ENCODE peak calls at places on chromosomes 7 and 10, in nine cellular contexts. G is transverse colon, V is spleen, B is H1, I is HCT116, A is upper lobe of left lung, X is sigmoid colon, W is prostate gland, J is suprapubic skin. M is an unnamed sample.

GRCh38 chr7:73725703-73726466 is 6.4 kb upstream of the STX1A start:
- DNase-seq in G (peak), V (peak), B (no peak), I (peak), A (peak), X (peak), W (peak), J (peak), M (peak)

GRCh38 chr10:28219241-28219640 is 83.6 kb downstream of the MPP7 start:
- DNase-seq in G (no peak), V (no peak), B (no peak), I (no peak), A (no peak), X (no peak), W (no peak), J (no peak), M (no peak)

GRCh38 chr7:82745117-82745516 is 301.5 kb upstream of the CACNA2D1 start:
- DNase-seq in G (no peak), V (no peak), B (no peak), I (no peak), A (no peak), X (no peak), W (no peak), J (no peak), M (no peak)

GRCh38 chr7:74275401-74275881 is 13.8 kb upstream of the CLIP2 start:
- DNase-seq in G (no peak), V (no peak), B (no peak), I (no peak), A (no peak), X (no peak), W (no peak), J (no peak), M (no peak)

GRCh38 chr7:1532456-1533254 is 2.2 kb downstream of the MAFK start:
- DNase-seq in G (peak), V (peak), B (no peak), I (peak), A (peak), X (peak), W (peak), J (peak), M (peak)

GRCh38 chr7:140681766-140682165 is 9.0 kb downstream of the ADCK2 start:
- DNase-seq in G (no peak), V (peak), B (no peak), I (no peak), A (no peak), X (no peak), W (no peak), J (no peak), M (peak)

GRCh38 chr10:8670461-8670860 is 616.0 kb downstream of the GATA3 start:
- DNase-seq in G (no peak), V (no peak), B (no peak), I (no peak), A (no peak), X (no peak), W (no peak), J (no peak), M (no peak)

GRCh38 chr10:77350711-77351119 is 286.9 kb downstream of the KCNMA1 start:
- DNase-seq in G (no peak), V (no peak), B (no peak), I (peak), A (no peak), X (peak), W (no peak), J (no peak), M (peak)

GRCh38 chr7:17142831-17143541 is 155.5 kb upstream of the AHR start:
- DNase-seq in G (no peak), V (no peak), B (no peak), I (no peak), A (no peak), X (no peak), W (no peak), J (no peak), M (no peak)

GRCh38 chr7:100974021-100974420 is 4.7 kb downstream of the MUC12 start:
- DNase-seq in G (no peak), V (no peak), B (no peak), I (no peak), A (no peak), X (no peak), W (no peak), J (no peak), M (no peak)

GRCh38 chr7:151157645-151158329 is 9.7 kb downstream of the GBX1 start:
- DNase-seq in G (peak), V (no peak), B (no peak), I (no peak), A (no peak), X (no peak), W (no peak), J (no peak), M (no peak)

GRCh38 chr10:26217396-26218105 is 977 bp downstream of the GAD2 start:
- DNase-seq in G (no peak), V (no peak), B (no peak), I (no peak), A (no peak), X (no peak), W (no peak), J (no peak), M (no peak)

GRCh38 chr10:109966961-109967738 is 40.6 kb upstream of the ADD3 start:
- DNase-seq in G (no peak), V (no peak), B (no peak), I (no peak), A (no peak), X (no peak), W (no peak), J (no peak), M (no peak)

GRCh38 chr7:64795176-64795575 is 948 bp downstream of the ZNF138 start:
- DNase-seq in G (no peak), V (no peak), B (no peak), I (no peak), A (no peak), X (no peak), W (no peak), J (no peak), M (no peak)

GRCh38 chr10:96417432-96417831 is 58.6 kb upstream of the OPALIN start:
- DNase-seq in G (no peak), V (no peak), B (no peak), I (no peak), A (no peak), X (no peak), W (no peak), J (no peak), M (no peak)

GRCh38 chr10:47438857-47439474 is 44.9 kb downstream of the ANXA8 start:
- DNase-seq in G (peak), V (peak), B (peak), I (peak), A (no peak), X (no peak), W (peak), J (peak), M (peak)

GRCh38 chr7:2104107-2104710 is 128.5 kb downstream of the MAD1L1 start:
- DNase-seq in G (peak), V (peak), B (peak), I (peak), A (peak), X (peak), W (peak), J (peak), M (peak)

GRCh38 chr10:126090911-126091728 is 194.8 kb downstream of the FANK1 start:
- DNase-seq in G (no peak), V (no peak), B (no peak), I (no peak), A (no peak), X (no peak), W (no peak), J (no peak), M (no peak)

GRCh38 chr7:34776748-34777358 is 118.8 kb downstream of the NPSR1 start:
- DNase-seq in G (no peak), V (no peak), B (no peak), I (no peak), A (no peak), X (no peak), W (no peak), J (no peak), M (no peak)

GRCh38 chr7:28671526-28671925 is 259.2 kb downstream of the CREB5 start:
- DNase-seq in G (no peak), V (no peak), B (no peak), I (no peak), A (no peak), X (no peak), W (no peak), J (no peak), M (no peak)

GRCh38 chr7:24152907-24153513 is 131.0 kb upstream of the NPY start:
- DNase-seq in G (peak), V (no peak), B (no peak), I (no peak), A (no peak), X (no peak), W (no peak), J (no peak), M (no peak)

GRCh38 chr10:32731527-32731926 is 226.5 kb downstream of the ITGB1 start:
- DNase-seq in G (no peak), V (no peak), B (no peak), I (no peak), A (no peak), X (no peak), W (no peak), J (no peak), M (no peak)

GRCh38 chr7:4882169-4882741 is 1.3 kb downstream of the RADIL start:
- DNase-seq in G (peak), V (no peak), B (no peak), I (no peak), A (peak), X (peak), W (peak), J (peak), M (peak)

GRCh38 chr10:30200019-30200415 is 140.6 kb upstream of the JCAD start:
- DNase-seq in G (no peak), V (no peak), B (no peak), I (no peak), A (no peak), X (no peak), W (no peak), J (no peak), M (no peak)

GRCh38 chr7:34762769-34763168 is 104.8 kb downstream of the NPSR1 start:
- DNase-seq in G (no peak), V (no peak), B (no peak), I (no peak), A (no peak), X (no peak), W (no peak), J (no peak), M (no peak)

GRCh38 chr10:97426776-97427570 is 982 bp downstream of the PGAM1 start:
- DNase-seq in G (no peak), V (no peak), B (no peak), I (no peak), A (no peak), X (no peak), W (no peak), J (no peak), M (no peak)

GRCh38 chr10:15335500-15335899 is 35.6 kb downstream of the FAM171A1 start:
- DNase-seq in G (no peak), V (no peak), B (no peak), I (no peak), A (no peak), X (no peak), W (no peak), J (no peak), M (no peak)

GRCh38 chr10:61110188-61110844 is 166.3 kb upstream of the RHOBTB1 start:
- DNase-seq in G (no peak), V (no peak), B (no peak), I (no peak), A (no peak), X (no peak), W (no peak), J (no peak), M (no peak)

GRCh38 chr7:19009241-19009935 is 108.0 kb downstream of the TWIST1 start:
- DNase-seq in G (no peak), V (no peak), B (no peak), I (no peak), A (no peak), X (no peak), W (no peak), J (no peak), M (no peak)

GRCh38 chr10:113986316-113986715 is 57.4 kb upstream of the ADRB1 start:
- DNase-seq in G (no peak), V (no peak), B (no peak), I (no peak), A (no peak), X (no peak), W (no peak), J (no peak), M (no peak)

GRCh38 chr10:30819306-30820190 is 190.0 kb upstream of the LYZL2 start:
- DNase-seq in G (no peak), V (peak), B (no peak), I (no peak), A (no peak), X (peak), W (no peak), J (no peak), M (no peak)

GRCh38 chr10:66176772-66177171 is 749.1 kb upstream of the LRRTM3 start:
- DNase-seq in G (no peak), V (no peak), B (no peak), I (no peak), A (no peak), X (no peak), W (no peak), J (no peak), M (no peak)

GRCh38 chr7:27204851-27205322 is 5.0 kb upstream of the HOXA13 start:
- DNase-seq in G (no peak), V (peak), B (no peak), I (no peak), A (no peak), X (no peak), W (no peak), J (no peak), M (no peak)

GRCh38 chr10:23432639-23433038 is 6.2 kb upstream of the OTUD1 start:
- DNase-seq in G (no peak), V (no peak), B (no peak), I (no peak), A (no peak), X (no peak), W (no peak), J (no peak), M (no peak)

GRCh38 chr10:49539320-49539885 is 482 bp upstream of the ERCC6 start:
- DNase-seq in G (peak), V (peak), B (no peak), I (peak), A (peak), X (peak), W (peak), J (peak), M (peak)

GRCh38 chr7:64174941-64175340 is 32.1 kb upstream of the ZNF735 start:
- DNase-seq in G (no peak), V (no peak), B (no peak), I (no peak), A (no peak), X (no peak), W (no peak), J (no peak), M (no peak)

GRCh38 chr10:74096777-74097176 is 53.9 kb downstream of the AP3M1 start:
- DNase-seq in G (no peak), V (no peak), B (no peak), I (no peak), A (no peak), X (no peak), W (no peak), J (no peak), M (no peak)

GRCh38 chr10:22606164-22606614 is 108.2 kb downstream of the PIP4K2A start:
- DNase-seq in G (peak), V (peak), B (no peak), I (no peak), A (peak), X (peak), W (no peak), J (no peak), M (no peak)

GRCh38 chr10:120607016-120607709 is 150.1 kb downstream of the PLPP4 start:
- DNase-seq in G (no peak), V (no peak), B (no peak), I (no peak), A (no peak), X (no peak), W (no peak), J (no peak), M (no peak)
- H3K27ac ChIP-seq in G (no peak), V (no peak), B (no peak), I (no peak), A (no peak), X (no peak), W (no peak), J (no peak), M (no peak)

GRCh38 chr7:29854257-29854938 is 48.1 kb downstream of the WIPF3 start:
- DNase-seq in G (no peak), V (no peak), B (peak), I (no peak), A (peak), X (no peak), W (no peak), J (no peak), M (no peak)

GRCh38 chr7:29859491-29860180 is 53.3 kb downstream of the WIPF3 start:
- DNase-seq in G (no peak), V (no peak), B (no peak), I (no peak), A (peak), X (no peak), W (no peak), J (no peak), M (no peak)

GRCh38 chr7:29857654-29858053 is 51.3 kb downstream of the WIPF3 start:
- DNase-seq in G (no peak), V (no peak), B (no peak), I (no peak), A (no peak), X (no peak), W (no peak), J (no peak), M (no peak)

GRCh38 chr7:29858080-29858951 is 52.0 kb downstream of the WIPF3 start:
- DNase-seq in G (no peak), V (no peak), B (no peak), I (no peak), A (no peak), X (no peak), W (no peak), J (no peak), M (no peak)

DNA sequence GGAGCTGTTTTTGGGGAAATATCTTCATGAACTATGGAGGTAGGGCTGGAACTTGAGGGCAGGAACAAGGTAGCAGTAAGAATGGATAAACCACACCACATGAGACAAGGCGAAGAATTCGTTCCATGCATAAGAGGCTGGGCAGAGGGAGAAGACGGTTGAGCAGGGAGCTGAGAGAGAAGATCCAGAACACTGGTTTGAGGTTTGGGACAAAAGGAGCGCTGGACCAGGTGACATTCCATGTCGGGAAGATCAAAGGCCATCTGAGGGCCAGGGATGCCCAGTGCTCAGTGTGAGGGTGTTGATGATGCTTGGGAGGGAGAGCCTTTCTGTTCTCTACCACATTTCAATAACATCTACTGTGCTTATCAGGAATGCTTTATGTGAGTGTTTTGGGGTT is 52.8 kb downstream of the WIPF3 start:
- DNase-seq in G (no peak), V (no peak), B (no peak), I (no peak), A (no peak), X (no peak), W (no peak), J (no peak), M (no peak)
- TF ChIP-seq POLR2A in G (no peak), V (no peak), B (no peak), I (no peak), A (no peak), X (no peak), W (no peak), J (no peak), M (no peak)

GRCh38 chr7:89507034-89507433 is 647.2 kb upstream of the STEAP1 start:
- DNase-seq in G (no peak), V (no peak), B (no peak), I (no peak), A (no peak), X (no peak), W (no peak), J (no peak), M (no peak)
- TF ChIP-seq POLR2AphosphoS5 in G (no peak), V (no peak), B (no peak), I (no peak), A (no peak), X (no peak), W (no peak), J (no peak), M (no peak)

GRCh38 chr10:12238821-12239220 is 42.8 kb downstream of the CDC123 start:
- DNase-seq in G (no peak), V (no peak), B (no peak), I (no peak), A (no peak), X (no peak), W (no peak), J (no peak), M (no peak)

GRCh38 chr10:12235796-12236195 is 39.8 kb downstream of the CDC123 start:
- DNase-seq in G (no peak), V (no peak), B (no peak), I (no peak), A (no peak), X (no peak), W (peak), J (no peak), M (no peak)

GRCh38 chr10:12237265-12238220 is 41.6 kb downstream of the CDC123 start:
- DNase-seq in G (no peak), V (no peak), B (no peak), I (no peak), A (no peak), X (no peak), W (no peak), J (no peak), M (no peak)

GRCh38 chr10:12235116-12235694 is 39.2 kb downstream of the CDC123 start:
- DNase-seq in G (no peak), V (no peak), B (no peak), I (no peak), A (no peak), X (no peak), W (no peak), J (no peak), M (no peak)
- H3K27ac ChIP-seq in G (peak), V (no peak), B (no peak), I (no peak), A (no peak), X (peak), W (peak), J (no peak), M (no peak)

DNA sequence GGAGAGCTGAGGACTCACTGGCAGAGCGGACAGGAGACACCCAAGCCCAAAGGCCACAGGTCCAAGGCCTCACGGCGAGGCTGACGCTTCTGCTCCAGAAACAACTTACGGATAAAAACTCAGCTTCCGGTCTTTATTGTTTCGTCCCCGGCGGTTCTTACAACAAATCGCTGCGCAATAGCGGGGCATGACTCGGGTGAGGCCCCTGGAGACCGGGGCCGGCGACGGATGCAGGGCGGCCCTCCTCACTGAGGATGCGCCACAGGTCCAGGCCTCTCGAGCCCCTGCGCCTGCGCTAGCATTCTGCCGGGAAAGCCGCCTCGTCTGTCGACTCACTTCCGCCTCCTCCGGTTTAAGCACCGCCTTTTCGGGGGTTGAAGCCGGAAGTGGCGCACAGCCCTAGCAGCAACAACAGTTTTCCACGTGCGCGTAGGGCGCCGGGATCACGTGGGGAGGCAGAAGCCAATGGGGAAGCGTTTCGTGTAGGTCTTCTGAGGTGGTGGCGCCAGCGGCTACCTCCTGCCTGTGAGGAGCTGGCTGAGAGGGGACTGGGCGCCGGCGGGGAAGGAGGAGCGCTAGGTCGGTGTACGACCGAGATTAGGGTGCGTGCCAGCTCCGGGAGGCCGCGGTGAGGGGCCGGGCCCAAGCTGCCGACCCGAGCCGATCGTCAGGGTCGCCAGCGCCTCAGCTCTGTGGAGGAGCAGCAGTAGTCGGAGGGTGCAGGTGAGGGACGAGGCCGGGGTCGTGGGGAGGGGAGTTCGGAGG is at the start of the genes DNAJB9 and THAP5:
- DNase-seq in G (peak), V (peak), B (peak), I (peak), A (peak), X (peak), W (peak), J (peak), M (peak)
- TF ChIP-seq POLR2A in G (peak), V (peak), B (peak), I (peak), A (peak), X (peak), W (peak), J (peak), M (no peak)

GRCh38 chr10:119138341-119139306 is 26.9 kb downstream of the SFXN4 start:
- DNase-seq in G (no peak), V (peak), B (no peak), I (no peak), A (no peak), X (peak), W (no peak), J (no peak), M (no peak)
- TF ChIP-seq POLR2AphosphoS5 in G (no peak), V (no peak), B (no peak), I (no peak), A (no peak), X (no peak), W (no peak), J (no peak), M (no peak)

GRCh38 chr7:7565746-7566650 is 686 bp upstream of the MIOS start:
- DNase-seq in G (peak), V (peak), B (no peak), I (peak), A (peak), X (no peak), W (no peak), J (no peak), M (peak)
- H3K27ac ChIP-seq in G (peak), V (peak), B (peak), I (peak), A (peak), X (peak), W (peak), J (peak), M (peak)